ENCODE peak calls at places on chromosomes 4 and X, in eight cellular contexts. Q is uterus, L is Peyer's patch, U is transverse colon, W is thyroid gland, E is ovary, F is HCT116, J is suprapubic skin. O is an unnamed sample.

GRCh38 chr4:3702551-3703221 is 63.5 kb upstream of the ADRA2C start:
- DNase-seq in Q (no peak), L (no peak), U (no peak), W (no peak), E (peak; percentile 4), F (no peak), J (peak; percentile 56), O (no peak)

GRCh38 chr4:128271551-128271950 is 16.1 kb downstream of the PGRMC2 start:
- DNase-seq in Q (no peak), L (no peak), U (no peak), W (no peak), E (no peak), F (no peak), J (no peak), O (no peak)

GRCh38 chrX:30948626-30949025 is 59.6 kb upstream of the TAB3 start:
- DNase-seq in Q (no peak), L (no peak), U (no peak), W (no peak), E (no peak), F (no peak), J (no peak), O (no peak)

GRCh38 chr4:7539659-7540058 is 104.9 kb upstream of the PSAPL1 start:
- DNase-seq in Q (no peak), L (no peak), U (no peak), W (no peak), E (peak; percentile 46), F (peak; percentile 92), J (no peak), O (peak; percentile 77)

GRCh38 chr4:148052448-148052847 is 320.6 kb downstream of the ARHGAP10 start:
- DNase-seq in Q (no peak), L (no peak), U (no peak), W (no peak), E (no peak), F (no peak), J (no peak), O (no peak)

GRCh38 chr4:8647626-8648025 is 55.1 kb downstream of the CPZ start:
- DNase-seq in Q (no peak), L (no peak), U (no peak), W (peak; percentile 66), E (no peak), F (no peak), J (peak; percentile 58), O (no peak)

GRCh38 chrX:98398542-98398941 is 1514.8 kb downstream of the RPA4 start:
- DNase-seq in Q (no peak), L (no peak), U (no peak), W (no peak), E (no peak), F (no peak), J (no peak), O (no peak)

GRCh38 chr4:163072222-163072621 is 94.5 kb downstream of the NAF1 start:
- DNase-seq in Q (no peak), L (no peak), U (no peak), W (no peak), E (no peak), F (no peak), J (no peak), O (no peak)

GRCh38 chr4:123495530-123495929 is 98.9 kb downstream of the SPRY1 start:
- DNase-seq in Q (no peak), L (no peak), U (no peak), W (no peak), E (no peak), F (no peak), J (no peak), O (no peak)

GRCh38 chr4:127606823-127607222 is 25.9 kb upstream of the INTU start:
- DNase-seq in Q (no peak), L (no peak), U (no peak), W (no peak), E (no peak), F (no peak), J (no peak), O (no peak)

GRCh38 chr4:109294468-109295020 is 7.9 kb downstream of the COL25A1 start:
- DNase-seq in Q (no peak), L (no peak), U (no peak), W (no peak), E (no peak), F (no peak), J (no peak), O (no peak)

GRCh38 chrX:129522184-129523059 is 868 bp downstream of the SMARCA1 start:
- DNase-seq in Q (peak; percentile 59), L (no peak), U (peak; percentile 31), W (peak; percentile 68), E (peak; percentile 75), F (peak; percentile 16), J (no peak), O (peak; percentile 49)

GRCh38 chr4:8328456-8328855 is 58.9 kb downstream of the HTRA3 start:
- DNase-seq in Q (peak; percentile 6), L (no peak), U (no peak), W (no peak), E (no peak), F (no peak), J (peak; percentile 59), O (no peak)

GRCh38 chrX:34288782-34289181 is 156.7 kb upstream of the FAM47A start:
- DNase-seq in Q (no peak), L (no peak), U (no peak), W (no peak), E (no peak), F (no peak), J (no peak), O (no peak)

GRCh38 chrX:1244164-1245076 is 24.2 kb upstream of the CSF2RA start:
- DNase-seq in Q (no peak), L (no peak), U (no peak), W (no peak), E (no peak), F (no peak), J (no peak), O (no peak)

GRCh38 chr4:99655315-99656081 is 2.1 kb downstream of the C4orf54 start:
- DNase-seq in Q (no peak), L (no peak), U (no peak), W (peak; percentile 90), E (peak; percentile 85), F (no peak), J (no peak), O (no peak)

GRCh38 chrX:11435568-11435967 is 142.4 kb downstream of the AMELX start:
- DNase-seq in Q (no peak), L (no peak), U (no peak), W (no peak), E (no peak), F (no peak), J (no peak), O (no peak)

GRCh38 chrX:49627030-49627777 is 28.4 kb downstream of the GAGE1 start:
- DNase-seq in Q (no peak), L (no peak), U (no peak), W (peak; percentile 3), E (no peak), F (peak; percentile 51), J (no peak), O (peak; percentile 1)

GRCh38 chrX:78517124-78517523 is 142.0 kb downstream of the RTL3 start:
- DNase-seq in Q (no peak), L (peak; percentile 30), U (no peak), W (no peak), E (no peak), F (no peak), J (no peak), O (no peak)

GRCh38 chrX:116111497-116111896 is 59.0 kb upstream of the AGTR2 start:
- DNase-seq in Q (no peak), L (no peak), U (no peak), W (no peak), E (no peak), F (no peak), J (no peak), O (no peak)

GRCh38 chrX:131728295-131729145 is 184.6 kb downstream of the OR13H1 start:
- DNase-seq in Q (peak; percentile 88), L (peak; percentile 78), U (peak; percentile 85), W (no peak), E (peak; percentile 84), F (no peak), J (no peak), O (no peak)

GRCh38 chr4:189941005-189941450 is 356 bp downstream of the FRG1 start:
- DNase-seq in Q (no peak), L (no peak), U (no peak), W (no peak), E (peak; percentile 53), F (no peak), J (no peak), O (no peak)
- TF ChIP-seq POLR2A in Q (no peak), L (no peak), U (peak; percentile 7), W (no peak), E (peak; percentile 24), F (no peak), J (no peak), O (no peak)

GRCh38 chrX:107773906-107774435 is 1.6 kb downstream of the TSC22D3 start:
- DNase-seq in Q (no peak), L (no peak), U (no peak), W (peak; percentile 43), E (no peak), F (no peak), J (no peak), O (no peak)
- TF ChIP-seq POLR2A in Q (no peak), L (no peak), U (no peak), W (peak; percentile 32), E (no peak), F (no peak), J (no peak), O (no peak)

GRCh38 chrX:54811301-54811885 is 3.8 kb downstream of the MAGED2 start:
- DNase-seq in Q (no peak), L (no peak), U (no peak), W (no peak), E (no peak), F (no peak), J (no peak), O (no peak)

GRCh38 chrX:54810532-54810931 is 3.0 kb downstream of the MAGED2 start:
- DNase-seq in Q (no peak), L (no peak), U (no peak), W (no peak), E (no peak), F (no peak), J (no peak), O (no peak)

GRCh38 chrX:54807524-54808108 is at the start of gene MAGED2:
- DNase-seq in Q (peak; percentile 34), L (peak; percentile 21), U (peak; percentile 33), W (peak; percentile 43), E (peak; percentile 64), F (no peak), J (no peak), O (no peak)

GRCh38 chrX:54808605-54809483 is 1.3 kb downstream of the MAGED2 start:
- DNase-seq in Q (peak; percentile 95), L (peak; percentile 90), U (peak; percentile 94), W (peak; percentile 93), E (peak; percentile 94), F (peak; percentile 87), J (peak; percentile 92), O (peak; percentile 41)

GRCh38 chrX:54808109-54808604 is 612 bp downstream of the MAGED2 start:
- DNase-seq in Q (peak; percentile 80), L (peak; percentile 68), U (peak; percentile 65), W (peak; percentile 73), E (peak; percentile 90), F (peak; percentile 6), J (peak; percentile 79), O (no peak)
- TF ChIP-seq POLR2A in Q (no peak), L (no peak), U (no peak), W (peak; percentile 27), E (peak; percentile 30), F (no peak), J (no peak), O (no peak)

DNA sequence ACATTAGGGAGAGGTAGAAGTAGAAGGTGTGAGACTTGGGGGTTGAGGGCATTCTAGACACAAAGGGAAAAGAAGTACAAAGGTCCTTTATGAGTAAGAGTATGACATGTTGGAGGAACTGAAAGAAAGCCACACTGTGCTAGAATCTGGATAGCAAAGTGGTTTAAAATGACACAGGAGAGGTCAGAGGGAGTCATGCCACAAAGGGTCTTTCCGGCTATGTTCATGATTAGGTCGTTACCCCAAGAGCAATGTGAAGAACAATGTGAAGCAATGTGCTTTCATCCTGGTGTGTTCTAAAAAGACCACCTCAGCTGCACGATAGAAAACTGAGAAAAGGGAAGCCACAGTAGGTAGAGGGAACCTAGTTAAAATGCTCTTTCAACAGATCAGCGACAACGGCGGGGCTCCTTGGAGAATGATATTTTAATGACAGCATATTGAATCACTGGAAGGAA is 29.2 kb downstream of the SMIM14 start:
- DNase-seq in Q (no peak), L (peak; percentile 32), U (no peak), W (no peak), E (no peak), F (no peak), J (no peak), O (no peak)
- TF ChIP-seq POLR2A in Q (no peak), L (no peak), U (no peak), W (no peak), E (no peak), F (no peak), J (no peak), O (no peak)